ENCODE peak calls at places on chromosome 15, in seven cellular contexts. H is spleen, K is vagina, T is GM23338, L is HepG2, S is GM12892, J is transverse colon. I is an unnamed sample.

GRCh38 chr15:58469432-58470353 is 37.9 kb downstream of the LIPC start:
- DNase-seq in H (no peak), K (no peak), T (peak), L (peak), S (no peak), J (peak), I (no peak)

GRCh38 chr15:62545392-62546227 is 380.5 kb upstream of the C2CD4B start:
- DNase-seq in H (no peak), K (no peak), T (no peak), L (no peak), S (no peak), J (peak), I (peak)

GRCh38 chr15:32767236-32767635 is 49.4 kb downstream of the GREM1 start:
- DNase-seq in H (no peak), K (no peak), T (no peak), L (peak), S (no peak), J (no peak), I (no peak)

GRCh38 chr15:90064931-90065681 is 37.2 kb downstream of the IDH2 start:
- DNase-seq in H (peak), K (no peak), T (peak), L (no peak), S (no peak), J (no peak), I (no peak)

GRCh38 chr15:27832263-27832647 is 266.9 kb downstream of the OCA2 start:
- DNase-seq in H (no peak), K (no peak), T (no peak), L (no peak), S (no peak), J (no peak), I (no peak)

GRCh38 chr15:77500986-77501385 is 80.3 kb downstream of the HMG20A start:
- DNase-seq in H (no peak), K (no peak), T (no peak), L (no peak), S (no peak), J (no peak), I (no peak)

GRCh38 chr15:48020166-48020565 is 100.6 kb upstream of the SLC24A5 start:
- DNase-seq in H (no peak), K (no peak), T (no peak), L (no peak), S (no peak), J (no peak), I (no peak)

GRCh38 chr15:44489464-44489863 is 47.5 kb upstream of the EIF3J start:
- DNase-seq in H (no peak), K (no peak), T (no peak), L (peak), S (no peak), J (no peak), I (no peak)

GRCh38 chr15:65970937-65971740 is 101.8 kb downstream of the RAB11A start:
- DNase-seq in H (no peak), K (no peak), T (no peak), L (no peak), S (no peak), J (no peak), I (no peak)

GRCh38 chr15:98937413-98938104 is 70.0 kb downstream of the PGPEP1L start:
- DNase-seq in H (no peak), K (no peak), T (no peak), L (no peak), S (no peak), J (no peak), I (no peak)

GRCh38 chr15:60126661-60127060 is 122.5 kb downstream of the FOXB1 start:
- DNase-seq in H (no peak), K (no peak), T (no peak), L (no peak), S (no peak), J (no peak), I (no peak)

GRCh38 chr15:98124576-98124975 is 164.1 kb downstream of the ARRDC4 start:
- DNase-seq in H (no peak), K (no peak), T (no peak), L (no peak), S (no peak), J (no peak), I (no peak)

GRCh38 chr15:58966698-58967097 is 20.8 kb upstream of the RNF111 start:
- DNase-seq in H (no peak), K (no peak), T (no peak), L (no peak), S (no peak), J (no peak), I (no peak)

GRCh38 chr15:91521996-91522395 is 331.5 kb upstream of the SLCO3A1 start:
- DNase-seq in H (no peak), K (no peak), T (no peak), L (no peak), S (no peak), J (no peak), I (no peak)

GRCh38 chr15:51051776-51052175 is 42.9 kb downstream of the TNFAIP8L3 start:
- DNase-seq in H (no peak), K (no peak), T (no peak), L (no peak), S (no peak), J (peak), I (peak)

GRCh38 chr15:48802867-48803266 is 8.0 kb downstream of the CEP152 start:
- DNase-seq in H (no peak), K (no peak), T (no peak), L (no peak), S (no peak), J (no peak), I (no peak)

GRCh38 chr15:61794276-61794675 is 266.0 kb downstream of the VPS13C start:
- DNase-seq in H (no peak), K (no peak), T (no peak), L (no peak), S (no peak), J (no peak), I (no peak)

GRCh38 chr15:29815000-29815704 is 7.1 kb downstream of the TJP1 start:
- DNase-seq in H (no peak), K (no peak), T (no peak), L (peak), S (no peak), J (no peak), I (no peak)

GRCh38 chr15:62565620-62566019 is 400.5 kb upstream of the C2CD4B start:
- DNase-seq in H (no peak), K (no peak), T (no peak), L (no peak), S (no peak), J (no peak), I (no peak)

GRCh38 chr15:29616512-29616911 is 205.8 kb downstream of the TJP1 start:
- DNase-seq in H (no peak), K (no peak), T (no peak), L (no peak), S (no peak), J (no peak), I (no peak)

GRCh38 chr15:96322401-96323249 is 7.9 kb upstream of the NR2F2 start:
- DNase-seq in H (no peak), K (no peak), T (peak), L (no peak), S (no peak), J (no peak), I (no peak)

GRCh38 chr15:101088788-101089578 is 162.9 kb downstream of the CHSY1 start:
- DNase-seq in H (peak), K (no peak), T (peak), L (peak), S (peak), J (peak), I (peak)

GRCh38 chr15:67186226-67186649 is 68.2 kb downstream of the AAGAB start:
- DNase-seq in H (no peak), K (peak), T (no peak), L (no peak), S (no peak), J (no peak), I (no peak)

GRCh38 chr15:95127356-95127755 is 896.0 kb downstream of the MCTP2 start:
- DNase-seq in H (no peak), K (no peak), T (peak), L (no peak), S (no peak), J (no peak), I (no peak)

GRCh38 chr15:24761704-24762302 is 86.2 kb downstream of the NPAP1 start:
- DNase-seq in H (no peak), K (no peak), T (peak), L (no peak), S (no peak), J (no peak), I (no peak)

GRCh38 chr15:47506543-47507090 is 210.7 kb upstream of the SEMA6D start:
- DNase-seq in H (no peak), K (no peak), T (no peak), L (no peak), S (no peak), J (no peak), I (no peak)

GRCh38 chr15:21261965-21262850 is 178.1 kb downstream of the POTEB3 start:
- DNase-seq in H (peak), K (no peak), T (no peak), L (no peak), S (no peak), J (no peak), I (no peak)

GRCh38 chr15:58510715-58511465 is 79.1 kb downstream of the LIPC start:
- DNase-seq in H (no peak), K (no peak), T (no peak), L (no peak), S (no peak), J (no peak), I (no peak)

GRCh38 chr15:61128343-61128742 is 100.8 kb downstream of the RORA start:
- DNase-seq in H (no peak), K (no peak), T (no peak), L (no peak), S (no peak), J (no peak), I (no peak)

DNA sequence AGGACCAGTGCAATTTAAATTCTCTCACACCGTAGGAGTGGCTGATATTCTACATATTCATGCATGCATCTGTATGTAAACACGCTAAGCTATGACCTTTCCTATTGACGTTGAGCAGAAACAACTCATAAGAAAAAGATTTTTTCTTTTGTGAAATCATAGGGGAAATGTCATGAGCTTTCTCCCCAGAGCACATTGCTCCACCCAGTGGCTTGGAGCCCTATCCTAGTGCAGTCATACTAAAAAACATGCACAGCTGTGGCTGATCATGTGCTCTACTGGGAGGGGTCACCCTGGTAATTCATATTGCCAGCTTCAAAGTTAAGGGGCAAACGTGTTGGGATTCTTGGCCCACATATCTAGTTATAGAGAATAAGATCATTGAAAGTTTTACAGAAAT is 1.8 kb upstream of the MESD start:
- DNase-seq in H (no peak), K (no peak), T (no peak), L (no peak), S (no peak), J (peak), I (no peak)
- TF ChIP-seq POLR2AphosphoS5 in H (no peak), K (no peak), T (no peak), L (no peak), S (no peak), J (peak), I (no peak)

GRCh38 chr15:84657748-84658079 is 285 bp downstream of the NMB start:
- DNase-seq in H (no peak), K (no peak), T (peak), L (no peak), S (no peak), J (peak), I (no peak)

GRCh38 chr15:84659904-84660781 is 2.1 kb upstream of the NMB start:
- DNase-seq in H (no peak), K (no peak), T (no peak), L (no peak), S (no peak), J (no peak), I (no peak)

GRCh38 chr15:84658788-84659411 is 901 bp upstream of the NMB start:
- DNase-seq in H (no peak), K (no peak), T (no peak), L (no peak), S (no peak), J (no peak), I (no peak)

GRCh38 chr15:84656972-84657371 is 1.0 kb downstream of the NMB start:
- DNase-seq in H (no peak), K (no peak), T (no peak), L (no peak), S (no peak), J (no peak), I (no peak)

DNA sequence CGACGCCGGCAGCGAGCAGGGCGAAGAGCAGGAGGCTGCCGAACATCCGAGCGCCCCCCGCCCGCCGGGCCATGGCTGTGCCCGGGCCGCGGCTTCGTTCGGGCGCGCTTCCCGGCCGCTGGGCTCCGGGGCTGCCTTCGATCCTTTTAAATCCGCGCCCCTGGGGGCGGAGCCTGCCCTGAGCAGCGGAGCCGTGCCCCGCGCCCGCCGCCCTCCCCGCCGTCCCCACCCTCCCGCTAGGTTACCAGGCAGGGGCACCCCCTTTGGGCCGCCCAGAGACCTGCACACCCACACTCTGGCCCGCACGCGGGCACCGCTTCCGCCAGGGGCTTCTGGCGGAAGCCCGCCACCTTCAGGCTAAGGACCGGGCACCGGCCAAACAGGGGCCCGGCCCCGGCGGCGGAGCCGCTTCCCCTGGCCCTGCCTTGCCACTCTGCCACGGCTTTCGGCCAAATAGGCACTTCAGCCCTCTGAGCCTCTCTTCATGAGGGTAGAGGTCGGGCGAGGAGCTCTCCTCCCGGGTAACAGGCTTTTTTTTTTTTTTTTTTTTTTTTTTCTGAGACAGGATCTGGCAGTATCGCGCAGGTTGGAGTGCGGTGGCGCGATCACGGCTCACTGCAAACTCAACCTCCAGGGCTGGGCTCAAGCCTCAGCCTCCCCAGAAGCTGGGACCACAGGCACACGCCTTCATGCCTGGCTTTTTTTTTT is at the start of gene NMB:
- DNase-seq in H (peak), K (no peak), T (peak), L (peak), S (peak), J (peak), I (peak)
- TF ChIP-seq POLR2AphosphoS5 in H (peak), K (peak), T (peak), L (no peak), S (peak), J (peak), I (no peak)

GRCh38 chr15:35697549-35698299 is 151.8 kb upstream of the DPH6 start:
- DNase-seq in H (no peak), K (no peak), T (peak), L (no peak), S (no peak), J (peak), I (no peak)
- TF ChIP-seq POLR2AphosphoS5 in H (no peak), K (no peak), T (no peak), L (no peak), S (no peak), J (no peak), I (no peak)

GRCh38 chr15:39581501-39582285 is 814 bp downstream of the THBS1 start:
- DNase-seq in H (peak), K (no peak), T (peak), L (peak), S (peak), J (peak), I (peak)
- TF ChIP-seq POLR2AphosphoS5 in H (no peak), K (no peak), T (no peak), L (no peak), S (no peak), J (peak), I (no peak)

DNA sequence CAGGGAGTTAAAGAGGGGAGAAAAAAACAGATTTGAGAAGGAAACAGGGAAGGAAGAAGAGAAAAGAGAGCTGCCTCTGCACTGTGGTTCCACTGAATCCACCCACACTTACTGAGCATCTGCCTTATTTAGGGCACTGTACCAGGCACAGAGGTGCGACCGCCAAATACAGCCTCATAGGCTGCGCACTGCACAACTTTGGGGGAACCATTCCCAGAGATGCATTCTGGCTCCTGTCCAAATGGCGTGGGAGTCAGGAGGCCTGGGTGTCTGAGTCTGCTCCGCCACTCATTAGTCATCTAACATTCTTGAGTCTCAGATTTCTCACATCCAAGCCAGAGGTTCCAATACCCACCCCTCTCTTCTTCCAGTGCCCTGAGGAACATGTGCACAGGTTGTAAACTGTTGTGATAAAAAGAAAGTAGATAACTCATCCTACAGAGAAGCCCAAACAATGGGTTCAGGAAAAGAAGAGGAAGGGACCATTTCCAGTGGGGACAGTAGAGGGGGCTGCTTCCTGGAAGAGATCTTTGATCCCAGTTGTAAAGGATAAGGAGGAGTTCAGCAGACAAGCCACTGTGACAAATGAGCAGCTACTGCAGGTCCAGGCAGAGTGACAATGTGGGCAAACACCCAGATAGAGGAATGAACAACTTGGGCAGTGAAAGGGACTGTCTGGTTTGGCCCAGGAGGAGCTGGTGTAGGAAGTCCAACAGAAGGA is 254.6 kb downstream of the UACA start:
- DNase-seq in H (peak), K (no peak), T (peak), L (peak), S (no peak), J (no peak), I (no peak)
- TF ChIP-seq POLR2AphosphoS5 in H (no peak), K (no peak), T (no peak), L (no peak), S (no peak), J (no peak), I (no peak)